ENCODE peak calls at places on chromosome 11, in ten cellular contexts. One of them, this sample, is unnamed.

GRCh38 chr11:77471520-77472234 is 2.2 kb downstream of the PAK1 start:
- DNase-seq in SK-N-SH: peak
- DNase-seq in HepG2: peak
- DNase-seq in sigmoid colon: no peak
- DNase-seq in prostate gland: peak
- DNase-seq in HL-60: no peak
- DNase-seq in H1: no peak
- DNase-seq in HCT116: no peak
- DNase-seq in suprapubic skin: no peak
- DNase-seq in vagina: no peak
- DNase-seq in this sample: no peak

GRCh38 chr11:19344661-19345518 is 104.1 kb upstream of the E2F8 start:
- DNase-seq in SK-N-SH: peak
- DNase-seq in HepG2: no peak
- DNase-seq in sigmoid colon: peak
- DNase-seq in prostate gland: no peak
- DNase-seq in HL-60: no peak
- DNase-seq in H1: no peak
- DNase-seq in HCT116: no peak
- DNase-seq in suprapubic skin: no peak
- DNase-seq in vagina: no peak
- DNase-seq in this sample: no peak

GRCh38 chr11:96021901-96022650 is 98.2 kb upstream of the MTMR2 start:
- DNase-seq in SK-N-SH: no peak
- DNase-seq in HepG2: no peak
- DNase-seq in sigmoid colon: no peak
- DNase-seq in prostate gland: no peak
- DNase-seq in HL-60: no peak
- DNase-seq in H1: no peak
- DNase-seq in HCT116: no peak
- DNase-seq in suprapubic skin: no peak
- DNase-seq in vagina: no peak
- DNase-seq in this sample: no peak

GRCh38 chr11:35390737-35391682 is 28.3 kb downstream of the SLC1A2 start:
- DNase-seq in SK-N-SH: no peak
- DNase-seq in HepG2: peak
- DNase-seq in sigmoid colon: no peak
- DNase-seq in prostate gland: peak
- DNase-seq in HL-60: peak
- DNase-seq in H1: no peak
- DNase-seq in HCT116: no peak
- DNase-seq in suprapubic skin: no peak
- DNase-seq in vagina: no peak
- DNase-seq in this sample: no peak

GRCh38 chr11:68074584-68075352 is 35.9 kb downstream of the TCIRG1 start:
- DNase-seq in SK-N-SH: no peak
- DNase-seq in HepG2: no peak
- DNase-seq in sigmoid colon: no peak
- DNase-seq in prostate gland: no peak
- DNase-seq in HL-60: no peak
- DNase-seq in H1: no peak
- DNase-seq in HCT116: no peak
- DNase-seq in suprapubic skin: no peak
- DNase-seq in vagina: no peak
- DNase-seq in this sample: no peak

GRCh38 chr11:119907934-119908760 is 179.1 kb upstream of the NECTIN1 start:
- DNase-seq in SK-N-SH: peak
- DNase-seq in HepG2: no peak
- DNase-seq in sigmoid colon: no peak
- DNase-seq in prostate gland: peak
- DNase-seq in HL-60: no peak
- DNase-seq in H1: no peak
- DNase-seq in HCT116: no peak
- DNase-seq in suprapubic skin: no peak
- DNase-seq in vagina: no peak
- DNase-seq in this sample: no peak

GRCh38 chr11:109929308-109929707 is 163.9 kb upstream of the ZC3H12C start:
- DNase-seq in SK-N-SH: no peak
- DNase-seq in HepG2: no peak
- DNase-seq in sigmoid colon: no peak
- DNase-seq in prostate gland: no peak
- DNase-seq in HL-60: no peak
- DNase-seq in H1: no peak
- DNase-seq in HCT116: no peak
- DNase-seq in suprapubic skin: no peak
- DNase-seq in vagina: no peak
- DNase-seq in this sample: no peak

GRCh38 chr11:4748435-4748834 is 21.3 kb downstream of the OR51F1 start:
- DNase-seq in SK-N-SH: no peak
- DNase-seq in HepG2: no peak
- DNase-seq in sigmoid colon: no peak
- DNase-seq in prostate gland: no peak
- DNase-seq in HL-60: no peak
- DNase-seq in H1: no peak
- DNase-seq in HCT116: no peak
- DNase-seq in suprapubic skin: no peak
- DNase-seq in vagina: no peak
- DNase-seq in this sample: no peak

GRCh38 chr11:72085836-72086475 is 5.3 kb downstream of the LRRC51 start:
- DNase-seq in SK-N-SH: no peak
- DNase-seq in HepG2: no peak
- DNase-seq in sigmoid colon: no peak
- DNase-seq in prostate gland: no peak
- DNase-seq in HL-60: no peak
- DNase-seq in H1: no peak
- DNase-seq in HCT116: no peak
- DNase-seq in suprapubic skin: no peak
- DNase-seq in vagina: no peak
- DNase-seq in this sample: no peak

GRCh38 chr11:69287968-69288882 is 5.7 kb upstream of the MYEOV start:
- DNase-seq in SK-N-SH: no peak
- DNase-seq in HepG2: peak
- DNase-seq in sigmoid colon: no peak
- DNase-seq in prostate gland: no peak
- DNase-seq in HL-60: no peak
- DNase-seq in H1: no peak
- DNase-seq in HCT116: no peak
- DNase-seq in suprapubic skin: no peak
- DNase-seq in vagina: no peak
- DNase-seq in this sample: no peak

GRCh38 chr11:102596578-102596977 is 28.6 kb downstream of the MMP20 start:
- DNase-seq in SK-N-SH: no peak
- DNase-seq in HepG2: peak
- DNase-seq in sigmoid colon: no peak
- DNase-seq in prostate gland: no peak
- DNase-seq in HL-60: no peak
- DNase-seq in H1: no peak
- DNase-seq in HCT116: no peak
- DNase-seq in suprapubic skin: no peak
- DNase-seq in vagina: no peak
- DNase-seq in this sample: no peak

GRCh38 chr11:19853016-19853415 is 140.4 kb downstream of the NAV2 start:
- DNase-seq in SK-N-SH: no peak
- DNase-seq in HepG2: no peak
- DNase-seq in sigmoid colon: no peak
- DNase-seq in prostate gland: no peak
- DNase-seq in HL-60: no peak
- DNase-seq in H1: no peak
- DNase-seq in HCT116: no peak
- DNase-seq in suprapubic skin: no peak
- DNase-seq in vagina: no peak
- DNase-seq in this sample: no peak

DNA sequence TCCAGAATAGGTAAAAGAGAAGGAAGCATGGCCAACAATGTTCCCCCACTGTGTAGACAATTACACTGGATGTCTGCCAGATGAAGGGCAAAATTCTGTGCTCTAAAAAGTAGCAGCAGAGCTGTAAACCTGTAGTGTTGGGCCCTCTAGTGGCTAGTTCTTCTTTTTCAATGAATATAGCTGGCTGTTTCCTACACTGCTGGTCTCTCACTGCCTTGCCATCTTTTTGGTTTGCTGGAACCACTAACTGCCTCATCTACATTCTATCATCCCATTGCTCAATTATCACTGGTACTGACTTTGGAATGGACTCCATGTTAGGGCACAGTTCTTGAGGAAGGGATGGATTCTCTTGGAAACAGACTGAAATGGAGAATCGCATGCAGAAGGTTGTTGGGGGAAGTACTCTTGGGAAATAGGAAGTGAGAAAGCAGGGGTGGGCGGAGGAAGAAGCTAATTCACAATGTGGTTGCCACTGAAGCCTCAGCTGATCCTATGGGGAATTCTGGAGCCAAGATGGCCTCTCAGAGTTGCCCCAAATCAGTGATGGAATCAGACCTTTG is 17.9 kb downstream of the KCNE3 start:
- DNase-seq in SK-N-SH: peak
- DNase-seq in HepG2: peak
- DNase-seq in sigmoid colon: peak
- DNase-seq in prostate gland: peak
- DNase-seq in HL-60: peak
- DNase-seq in H1: no peak
- DNase-seq in HCT116: peak
- DNase-seq in suprapubic skin: no peak
- DNase-seq in vagina: no peak
- DNase-seq in this sample: peak
- TF ChIP-seq POLR2AphosphoS5 in SK-N-SH: no peak
- TF ChIP-seq POLR2AphosphoS5 in HepG2: no peak
- TF ChIP-seq POLR2AphosphoS5 in sigmoid colon: peak
- TF ChIP-seq POLR2AphosphoS5 in prostate gland: peak
- TF ChIP-seq POLR2AphosphoS5 in HL-60: no peak
- TF ChIP-seq POLR2AphosphoS5 in H1: no peak
- TF ChIP-seq POLR2AphosphoS5 in HCT116: no peak
- TF ChIP-seq POLR2AphosphoS5 in suprapubic skin: no peak
- TF ChIP-seq POLR2AphosphoS5 in vagina: peak
- TF ChIP-seq POLR2AphosphoS5 in this sample: no peak

DNA sequence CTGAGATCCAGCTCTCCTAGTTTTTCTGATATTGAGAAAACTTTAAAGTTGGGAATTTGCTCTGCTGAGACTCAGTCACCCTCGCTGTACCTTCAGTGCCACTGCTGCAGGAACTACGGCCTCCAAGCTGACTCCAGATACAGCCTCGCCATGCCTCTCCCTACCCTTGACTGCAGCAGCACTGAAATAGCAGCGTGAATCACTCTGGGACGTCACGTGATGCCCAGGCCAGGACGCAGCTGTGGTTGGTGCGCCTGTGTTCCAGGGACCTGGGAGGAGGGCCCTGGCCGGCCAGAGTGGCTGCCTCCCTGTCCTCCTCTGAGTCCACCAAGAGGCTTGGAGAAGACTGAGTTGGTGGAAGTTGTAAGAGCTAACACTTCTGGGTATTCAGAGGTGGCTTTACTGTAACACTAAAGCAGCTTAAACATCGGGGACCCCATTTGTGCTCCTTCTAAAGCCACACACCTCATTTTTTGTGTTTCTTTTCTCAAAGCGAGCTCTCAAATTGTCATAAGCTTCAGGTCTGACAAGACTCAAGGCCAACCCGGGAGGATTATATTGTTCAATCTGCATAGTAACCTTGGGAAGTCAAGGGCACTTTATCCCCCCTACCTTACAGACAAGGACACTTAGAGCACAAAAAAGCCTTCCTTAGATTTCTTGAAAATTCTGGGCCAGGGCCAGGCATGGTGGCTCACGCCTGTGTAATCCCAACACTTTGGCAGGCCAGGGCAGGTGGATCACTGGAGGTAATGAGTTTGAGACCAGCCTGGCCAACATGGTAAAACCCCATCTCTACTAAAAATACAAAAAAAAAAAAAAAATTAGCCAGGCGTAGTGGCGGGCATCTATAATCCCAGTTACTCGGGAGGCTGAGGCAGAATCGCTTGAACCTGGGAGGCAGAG is 4.2 kb upstream of the STIP1 start:
- DNase-seq in SK-N-SH: peak
- DNase-seq in HepG2: peak
- DNase-seq in sigmoid colon: peak
- DNase-seq in prostate gland: peak
- DNase-seq in HL-60: peak
- DNase-seq in H1: peak
- DNase-seq in HCT116: peak
- DNase-seq in suprapubic skin: peak
- DNase-seq in vagina: no peak
- DNase-seq in this sample: no peak
- TF ChIP-seq POLR2AphosphoS5 in SK-N-SH: peak
- TF ChIP-seq POLR2AphosphoS5 in HepG2: peak
- TF ChIP-seq POLR2AphosphoS5 in sigmoid colon: peak
- TF ChIP-seq POLR2AphosphoS5 in prostate gland: peak
- TF ChIP-seq POLR2AphosphoS5 in HL-60: peak
- TF ChIP-seq POLR2AphosphoS5 in H1: peak
- TF ChIP-seq POLR2AphosphoS5 in HCT116: peak
- TF ChIP-seq POLR2AphosphoS5 in suprapubic skin: no peak
- TF ChIP-seq POLR2AphosphoS5 in vagina: peak
- TF ChIP-seq POLR2AphosphoS5 in this sample: peak

DNA sequence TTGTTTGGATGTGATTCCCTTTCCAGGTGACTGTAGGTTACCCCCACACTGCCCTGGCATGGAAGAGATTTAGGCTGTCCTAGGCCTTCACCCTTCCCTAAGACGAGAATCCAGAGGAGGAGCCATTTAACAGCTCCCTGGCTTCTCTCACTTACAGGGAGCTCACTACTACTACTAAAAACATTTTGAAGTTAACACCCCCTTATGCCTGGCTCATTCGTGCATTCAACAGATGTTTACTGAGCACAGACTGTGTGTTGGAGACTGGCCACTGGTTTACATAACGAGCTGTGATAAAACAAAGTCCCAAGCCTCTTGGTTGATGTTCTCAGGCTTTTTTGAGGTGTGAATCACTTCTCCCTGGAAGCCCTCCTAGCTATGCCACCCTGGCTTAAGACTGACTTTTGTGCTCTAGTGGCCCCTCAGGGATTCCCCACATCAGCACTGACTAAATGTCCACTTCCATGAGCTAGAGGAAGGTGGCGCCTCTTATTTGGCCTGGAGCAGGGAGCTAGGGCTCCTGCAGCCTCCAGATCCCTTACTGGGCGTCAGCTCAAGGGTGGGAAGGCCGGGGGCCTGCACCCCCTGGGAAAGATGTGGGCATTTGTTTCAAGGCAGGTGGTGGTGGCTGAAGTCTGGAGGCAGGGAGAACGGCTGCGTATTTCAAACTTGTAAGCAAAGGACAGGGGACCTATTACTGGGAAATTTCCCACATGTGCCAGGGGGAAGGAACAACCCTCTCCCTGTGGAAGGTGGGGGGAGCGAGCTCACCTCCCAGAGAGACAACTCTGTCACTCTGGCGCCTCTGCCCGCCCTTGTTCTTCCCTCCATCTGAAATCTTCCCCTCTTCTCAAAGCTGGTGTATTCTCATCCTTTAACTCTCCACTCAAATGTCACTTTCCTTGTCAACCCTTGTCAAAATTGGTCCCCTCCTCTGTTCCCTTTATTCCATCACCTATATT is 19.4 kb upstream of the MALAT1 start:
- DNase-seq in SK-N-SH: peak
- DNase-seq in HepG2: no peak
- DNase-seq in sigmoid colon: peak
- DNase-seq in prostate gland: peak
- DNase-seq in HL-60: no peak
- DNase-seq in H1: no peak
- DNase-seq in HCT116: no peak
- DNase-seq in suprapubic skin: peak
- DNase-seq in vagina: no peak
- DNase-seq in this sample: no peak
- TF ChIP-seq POLR2AphosphoS5 in SK-N-SH: no peak
- TF ChIP-seq POLR2AphosphoS5 in HepG2: no peak
- TF ChIP-seq POLR2AphosphoS5 in sigmoid colon: peak
- TF ChIP-seq POLR2AphosphoS5 in prostate gland: peak
- TF ChIP-seq POLR2AphosphoS5 in HL-60: no peak
- TF ChIP-seq POLR2AphosphoS5 in H1: no peak
- TF ChIP-seq POLR2AphosphoS5 in HCT116: peak
- TF ChIP-seq POLR2AphosphoS5 in suprapubic skin: no peak
- TF ChIP-seq POLR2AphosphoS5 in vagina: peak
- TF ChIP-seq POLR2AphosphoS5 in this sample: no peak

GRCh38 chr11:1916132-1916985 is 3.1 kb upstream of the TNNT3 start:
- DNase-seq in SK-N-SH: no peak
- DNase-seq in HepG2: no peak
- DNase-seq in sigmoid colon: no peak
- DNase-seq in prostate gland: no peak
- DNase-seq in HL-60: no peak
- DNase-seq in H1: no peak
- DNase-seq in HCT116: no peak
- DNase-seq in suprapubic skin: peak
- DNase-seq in vagina: no peak
- DNase-seq in this sample: no peak
- TF ChIP-seq POLR2AphosphoS5 in SK-N-SH: no peak
- TF ChIP-seq POLR2AphosphoS5 in HepG2: no peak
- TF ChIP-seq POLR2AphosphoS5 in sigmoid colon: no peak
- TF ChIP-seq POLR2AphosphoS5 in prostate gland: no peak
- TF ChIP-seq POLR2AphosphoS5 in HL-60: no peak
- TF ChIP-seq POLR2AphosphoS5 in H1: no peak
- TF ChIP-seq POLR2AphosphoS5 in HCT116: no peak
- TF ChIP-seq POLR2AphosphoS5 in suprapubic skin: no peak
- TF ChIP-seq POLR2AphosphoS5 in vagina: no peak
- TF ChIP-seq POLR2AphosphoS5 in this sample: no peak